ENCODE peak calls at places on chromosomes 11 and 22, in eight cellular contexts. One of them, this sample, is unnamed.

GRCh38 chr11:65429724-65430405 is 7.3 kb downstream of the NEAT1 start:
- DNase-seq in nephron progenitor cell: no peak
- DNase-seq in NCI-H1694 treated with DMSO at 0.1 percent for 48 hours: peak; percentile 43
- DNase-seq in neural crest cell: no peak
- DNase-seq in lower lobe of right lung: peak; percentile 79
- DNase-seq in osteocyte: no peak
- DNase-seq in NCI-H774: no peak
- DNase-seq in kidney tubule cell: peak; percentile 84
- DNase-seq in this sample: peak; percentile 76

GRCh38 chr11:103644676-103645075 is 391.8 kb upstream of the DDI1 start:
- DNase-seq in nephron progenitor cell: no peak
- DNase-seq in NCI-H1694 treated with DMSO at 0.1 percent for 48 hours: no peak
- DNase-seq in neural crest cell: no peak
- DNase-seq in lower lobe of right lung: no peak
- DNase-seq in osteocyte: no peak
- DNase-seq in NCI-H774: no peak
- DNase-seq in kidney tubule cell: no peak
- DNase-seq in this sample: no peak

GRCh38 chr11:116582621-116583020 is 190.2 kb downstream of the BUD13 start:
- DNase-seq in nephron progenitor cell: no peak
- DNase-seq in NCI-H1694 treated with DMSO at 0.1 percent for 48 hours: no peak
- DNase-seq in neural crest cell: no peak
- DNase-seq in lower lobe of right lung: no peak
- DNase-seq in osteocyte: no peak
- DNase-seq in NCI-H774: no peak
- DNase-seq in kidney tubule cell: no peak
- DNase-seq in this sample: no peak

GRCh38 chr22:36971305-36971704 is 47.9 kb downstream of the TST start:
- DNase-seq in nephron progenitor cell: no peak
- DNase-seq in NCI-H1694 treated with DMSO at 0.1 percent for 48 hours: no peak
- DNase-seq in neural crest cell: no peak
- DNase-seq in lower lobe of right lung: no peak
- DNase-seq in osteocyte: no peak
- DNase-seq in NCI-H774: no peak
- DNase-seq in kidney tubule cell: no peak
- DNase-seq in this sample: no peak

GRCh38 chr11:86978756-86979608 is 23.8 kb upstream of the FZD4 start:
- DNase-seq in nephron progenitor cell: no peak
- DNase-seq in NCI-H1694 treated with DMSO at 0.1 percent for 48 hours: peak; percentile 5
- DNase-seq in neural crest cell: no peak
- DNase-seq in lower lobe of right lung: no peak
- DNase-seq in osteocyte: no peak
- DNase-seq in NCI-H774: no peak
- DNase-seq in kidney tubule cell: peak; percentile 17
- DNase-seq in this sample: peak; percentile 21

GRCh38 chr11:102831128-102831708 is 12.2 kb downstream of the MMP3 start:
- DNase-seq in nephron progenitor cell: peak; percentile 8
- DNase-seq in NCI-H1694 treated with DMSO at 0.1 percent for 48 hours: no peak
- DNase-seq in neural crest cell: no peak
- DNase-seq in lower lobe of right lung: peak; percentile 61
- DNase-seq in osteocyte: no peak
- DNase-seq in NCI-H774: no peak
- DNase-seq in kidney tubule cell: peak; percentile 63
- DNase-seq in this sample: no peak

GRCh38 chr11:3156661-3157311 is 8.3 kb downstream of the OSBPL5 start:
- DNase-seq in nephron progenitor cell: no peak
- DNase-seq in NCI-H1694 treated with DMSO at 0.1 percent for 48 hours: no peak
- DNase-seq in neural crest cell: no peak
- DNase-seq in lower lobe of right lung: peak; percentile 53
- DNase-seq in osteocyte: no peak
- DNase-seq in NCI-H774: no peak
- DNase-seq in kidney tubule cell: peak; percentile 59
- DNase-seq in this sample: no peak

GRCh38 chr11:20103281-20103680 is 57.0 kb downstream of the DBX1 start:
- DNase-seq in nephron progenitor cell: no peak
- DNase-seq in NCI-H1694 treated with DMSO at 0.1 percent for 48 hours: no peak
- DNase-seq in neural crest cell: no peak
- DNase-seq in lower lobe of right lung: no peak
- DNase-seq in osteocyte: no peak
- DNase-seq in NCI-H774: no peak
- DNase-seq in kidney tubule cell: no peak
- DNase-seq in this sample: no peak

GRCh38 chr11:123653997-123654565 is 343 bp downstream of the SCN3B start:
- DNase-seq in nephron progenitor cell: peak; percentile 79
- DNase-seq in NCI-H1694 treated with DMSO at 0.1 percent for 48 hours: no peak
- DNase-seq in neural crest cell: no peak
- DNase-seq in lower lobe of right lung: peak; percentile 54
- DNase-seq in osteocyte: no peak
- DNase-seq in NCI-H774: peak; percentile 56
- DNase-seq in kidney tubule cell: peak; percentile 46
- DNase-seq in this sample: no peak

GRCh38 chr11:1285316-1285744 is 24.1 kb downstream of the TOLLIP start:
- DNase-seq in nephron progenitor cell: no peak
- DNase-seq in NCI-H1694 treated with DMSO at 0.1 percent for 48 hours: no peak
- DNase-seq in neural crest cell: no peak
- DNase-seq in lower lobe of right lung: peak; percentile 35
- DNase-seq in osteocyte: no peak
- DNase-seq in NCI-H774: no peak
- DNase-seq in kidney tubule cell: no peak
- DNase-seq in this sample: no peak